ENCODE peak calls at places on chromosomes 11 and 22, in four cellular contexts. One of them, this sample, is unnamed.

GRCh38 chr11:10770626-10771254 is 19.7 kb downstream of the CTR9 start:
- DNase-seq in cardiac muscle cell: peak
- DNase-seq in fibroblast of mammary gland: peak
- DNase-seq in tibial artery: no peak
- DNase-seq in this sample: peak

GRCh38 chr22:22748297-22748743 is 103.9 kb downstream of the GGTLC2 start:
- DNase-seq in cardiac muscle cell: no peak
- DNase-seq in fibroblast of mammary gland: peak
- DNase-seq in tibial artery: no peak
- DNase-seq in this sample: peak

GRCh38 chr22:21573293-21573734 is 5.8 kb downstream of the UBE2L3 start:
- DNase-seq in cardiac muscle cell: no peak
- DNase-seq in fibroblast of mammary gland: no peak
- DNase-seq in tibial artery: no peak
- DNase-seq in this sample: no peak

GRCh38 chr22:40525250-40525884 is 111.2 kb downstream of the MRTFA start:
- DNase-seq in cardiac muscle cell: peak
- DNase-seq in fibroblast of mammary gland: peak
- DNase-seq in tibial artery: no peak
- DNase-seq in this sample: peak

GRCh38 chr11:134152692-134153091 is 71.1 kb downstream of the NCAPD3 start:
- DNase-seq in cardiac muscle cell: no peak
- DNase-seq in fibroblast of mammary gland: no peak
- DNase-seq in tibial artery: no peak
- DNase-seq in this sample: no peak

GRCh38 chr11:115741376-115741775 is 237.2 kb upstream of the CADM1 start:
- DNase-seq in cardiac muscle cell: no peak
- DNase-seq in fibroblast of mammary gland: no peak
- DNase-seq in tibial artery: no peak
- DNase-seq in this sample: no peak

GRCh38 chr11:10450451-10451398 is 4.3 kb upstream of the AMPD3 start:
- DNase-seq in cardiac muscle cell: peak
- DNase-seq in fibroblast of mammary gland: no peak
- DNase-seq in tibial artery: no peak
- DNase-seq in this sample: no peak

GRCh38 chr11:129455101-129455500 is 79.5 kb downstream of the BARX2 start:
- DNase-seq in cardiac muscle cell: no peak
- DNase-seq in fibroblast of mammary gland: no peak
- DNase-seq in tibial artery: no peak
- DNase-seq in this sample: no peak

GRCh38 chr22:49300241-49300640 is 527.4 kb downstream of the BRD1 start:
- DNase-seq in cardiac muscle cell: no peak
- DNase-seq in fibroblast of mammary gland: no peak
- DNase-seq in tibial artery: no peak
- DNase-seq in this sample: no peak

GRCh38 chr11:37857726-37858125 is 1259.7 kb upstream of the RAG2 start:
- DNase-seq in cardiac muscle cell: no peak
- DNase-seq in fibroblast of mammary gland: no peak
- DNase-seq in tibial artery: no peak
- DNase-seq in this sample: no peak

GRCh38 chr11:110909331-110909730 is 197.1 kb upstream of the ARHGAP20 start:
- DNase-seq in cardiac muscle cell: no peak
- DNase-seq in fibroblast of mammary gland: no peak
- DNase-seq in tibial artery: no peak
- DNase-seq in this sample: peak

GRCh38 chr11:117950999-117951961 is 22.1 kb upstream of the TMPRSS13 start:
- DNase-seq in cardiac muscle cell: no peak
- DNase-seq in fibroblast of mammary gland: no peak
- DNase-seq in tibial artery: no peak
- DNase-seq in this sample: no peak

GRCh38 chr22:29396126-29396525 is 7.8 kb upstream of the AP1B1 start:
- DNase-seq in cardiac muscle cell: no peak
- DNase-seq in fibroblast of mammary gland: no peak
- DNase-seq in tibial artery: no peak
- DNase-seq in this sample: no peak

GRCh38 chr11:130580372-130580771 is 131.9 kb downstream of the ADAMTS15 start:
- DNase-seq in cardiac muscle cell: no peak
- DNase-seq in fibroblast of mammary gland: peak
- DNase-seq in tibial artery: no peak
- DNase-seq in this sample: peak

GRCh38 chr11:111327908-111328624 is 29.7 kb downstream of the POU2AF3 start:
- DNase-seq in cardiac muscle cell: peak
- DNase-seq in fibroblast of mammary gland: no peak
- DNase-seq in tibial artery: peak
- DNase-seq in this sample: no peak

GRCh38 chr11:78800089-78800690 is 225.5 kb upstream of the NARS2 start:
- DNase-seq in cardiac muscle cell: no peak
- DNase-seq in fibroblast of mammary gland: peak
- DNase-seq in tibial artery: no peak
- DNase-seq in this sample: peak

GRCh38 chr11:65571940-65572339 is 398 bp upstream of the FAM89B start:
- DNase-seq in cardiac muscle cell: no peak
- DNase-seq in fibroblast of mammary gland: peak
- DNase-seq in tibial artery: no peak
- DNase-seq in this sample: peak
- H3K4me3 ChIP-seq in cardiac muscle cell: peak
- H3K4me3 ChIP-seq in fibroblast of mammary gland: peak
- H3K4me3 ChIP-seq in tibial artery: peak
- H3K4me3 ChIP-seq in this sample: peak

DNA sequence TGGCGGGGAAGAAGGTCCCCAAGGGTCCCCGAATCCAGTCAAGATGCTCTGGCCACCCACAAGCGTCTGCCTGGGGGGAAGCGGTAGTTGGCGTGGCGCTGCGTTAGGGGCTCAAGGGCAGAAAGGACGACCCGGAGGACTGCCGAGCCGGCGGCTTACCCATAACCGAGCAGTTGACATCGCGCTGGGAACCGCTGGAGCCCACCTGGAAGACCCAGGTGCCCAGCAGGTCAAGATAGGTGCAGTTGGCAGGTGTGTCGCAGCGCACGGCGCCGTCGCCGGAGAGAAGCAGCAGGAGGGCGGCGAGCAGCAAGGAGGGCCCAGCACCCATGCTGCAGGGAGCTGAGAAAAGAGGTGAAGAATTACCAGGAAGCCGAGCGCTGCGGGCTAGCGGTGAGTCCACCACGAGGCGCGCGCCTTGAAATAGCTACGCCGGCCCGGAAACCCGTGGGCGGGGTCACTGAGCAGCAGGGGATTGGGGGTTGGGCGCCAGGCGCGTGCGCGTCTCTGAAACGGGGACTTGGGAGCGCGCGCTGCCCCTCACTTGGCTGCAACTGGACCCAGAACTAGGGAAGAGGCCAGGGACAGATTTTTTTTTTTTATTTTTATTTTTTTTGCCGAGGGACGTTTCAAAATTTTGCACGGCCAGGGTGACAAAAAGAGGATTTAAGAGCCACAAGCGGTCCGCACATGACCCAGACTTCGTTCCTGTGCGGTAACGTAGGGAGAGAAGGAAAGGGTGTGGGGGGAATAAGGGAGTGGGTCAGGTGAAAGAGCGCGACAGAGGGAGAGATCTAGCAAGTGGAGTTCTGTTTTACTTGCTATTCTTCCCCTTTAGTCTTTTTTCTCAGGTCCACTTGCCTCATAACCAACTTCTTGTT is at the start of gene CTSC:
- DNase-seq in cardiac muscle cell: peak
- DNase-seq in fibroblast of mammary gland: peak
- DNase-seq in tibial artery: peak
- DNase-seq in this sample: peak
- TF ChIP-seq CTCF in cardiac muscle cell: no peak
- TF ChIP-seq CTCF in fibroblast of mammary gland: no peak
- TF ChIP-seq CTCF in tibial artery: peak
- TF ChIP-seq CTCF in this sample: no peak

GRCh38 chr22:17115927-17116326 is 5.2 kb downstream of the TMEM121B start:
- DNase-seq in cardiac muscle cell: no peak
- DNase-seq in fibroblast of mammary gland: no peak
- DNase-seq in tibial artery: no peak
- DNase-seq in this sample: no peak

GRCh38 chr22:17118342-17118741 is 2.8 kb downstream of the TMEM121B start:
- DNase-seq in cardiac muscle cell: no peak
- DNase-seq in fibroblast of mammary gland: no peak
- DNase-seq in tibial artery: no peak
- DNase-seq in this sample: no peak

GRCh38 chr22:17116931-17117330 is 4.2 kb downstream of the TMEM121B start:
- DNase-seq in cardiac muscle cell: no peak
- DNase-seq in fibroblast of mammary gland: no peak
- DNase-seq in tibial artery: no peak
- DNase-seq in this sample: no peak

GRCh38 chr22:17117890-17118289 is 3.3 kb downstream of the TMEM121B start:
- DNase-seq in cardiac muscle cell: no peak
- DNase-seq in fibroblast of mammary gland: no peak
- DNase-seq in tibial artery: no peak
- DNase-seq in this sample: no peak

DNA sequence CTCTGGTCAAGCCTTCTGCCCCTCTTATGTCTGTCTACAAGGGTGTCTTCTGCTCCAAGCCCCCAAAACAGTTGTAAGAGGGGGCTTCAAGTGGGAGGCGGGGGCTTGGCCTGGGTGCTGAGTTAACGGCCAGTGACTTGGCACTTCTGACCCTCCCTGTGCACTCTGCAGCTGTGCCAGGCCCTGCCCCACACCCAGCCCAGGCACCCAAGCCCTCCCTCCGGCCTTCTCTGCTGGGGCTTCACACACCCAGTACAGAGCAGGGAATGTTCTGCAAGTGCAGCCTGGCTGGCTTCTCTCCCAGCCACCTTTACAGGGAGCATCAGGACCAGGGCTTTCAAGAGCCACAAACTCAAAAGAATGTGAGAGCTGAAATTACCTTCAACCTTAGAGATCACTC is 3.8 kb downstream of the TMEM121B start:
- DNase-seq in cardiac muscle cell: no peak
- DNase-seq in fibroblast of mammary gland: no peak
- DNase-seq in tibial artery: no peak
- DNase-seq in this sample: no peak
- H3K4me3 ChIP-seq in cardiac muscle cell: no peak
- H3K4me3 ChIP-seq in fibroblast of mammary gland: no peak
- H3K4me3 ChIP-seq in tibial artery: no peak
- H3K4me3 ChIP-seq in this sample: no peak

GRCh38 chr11:121722431-121723256 is 269.9 kb upstream of the SORL1-AS1 start:
- DNase-seq in cardiac muscle cell: peak
- DNase-seq in fibroblast of mammary gland: peak
- DNase-seq in tibial artery: peak
- DNase-seq in this sample: peak
- TF ChIP-seq CTCF in cardiac muscle cell: peak
- TF ChIP-seq CTCF in fibroblast of mammary gland: peak
- TF ChIP-seq CTCF in tibial artery: peak
- TF ChIP-seq CTCF in this sample: peak

GRCh38 chr11:66561178-66561974 is 7.0 kb downstream of the CTSF start:
- DNase-seq in cardiac muscle cell: no peak
- DNase-seq in fibroblast of mammary gland: no peak
- DNase-seq in tibial artery: no peak
- DNase-seq in this sample: no peak

GRCh38 chr11:66559862-66560676 is 8.3 kb downstream of the CTSF start:
- DNase-seq in cardiac muscle cell: no peak
- DNase-seq in fibroblast of mammary gland: no peak
- DNase-seq in tibial artery: no peak
- DNase-seq in this sample: no peak

GRCh38 chr11:66561975-66562248 is 6.5 kb downstream of the CTSF start:
- DNase-seq in cardiac muscle cell: no peak
- DNase-seq in fibroblast of mammary gland: no peak
- DNase-seq in tibial artery: no peak
- DNase-seq in this sample: no peak

GRCh38 chr11:66557733-66558326 is 10.6 kb downstream of the CTSF start:
- DNase-seq in cardiac muscle cell: no peak
- DNase-seq in fibroblast of mammary gland: no peak
- DNase-seq in tibial artery: no peak
- DNase-seq in this sample: no peak

GRCh38 chr11:66559141-66559861 is 9.1 kb downstream of the CTSF start:
- DNase-seq in cardiac muscle cell: no peak
- DNase-seq in fibroblast of mammary gland: peak
- DNase-seq in tibial artery: no peak
- DNase-seq in this sample: peak
- H3K4me3 ChIP-seq in cardiac muscle cell: no peak
- H3K4me3 ChIP-seq in fibroblast of mammary gland: no peak
- H3K4me3 ChIP-seq in tibial artery: peak
- H3K4me3 ChIP-seq in this sample: no peak

GRCh38 chr11:112693781-112694180 is 267.4 kb upstream of the NCAM1 start:
- DNase-seq in cardiac muscle cell: no peak
- DNase-seq in fibroblast of mammary gland: no peak
- DNase-seq in tibial artery: no peak
- DNase-seq in this sample: no peak

GRCh38 chr11:112697371-112697770 is 263.8 kb upstream of the NCAM1 start:
- DNase-seq in cardiac muscle cell: peak
- DNase-seq in fibroblast of mammary gland: no peak
- DNase-seq in tibial artery: no peak
- DNase-seq in this sample: no peak

GRCh38 chr11:112694244-112694643 is 267.0 kb upstream of the NCAM1 start:
- DNase-seq in cardiac muscle cell: no peak
- DNase-seq in fibroblast of mammary gland: no peak
- DNase-seq in tibial artery: no peak
- DNase-seq in this sample: no peak

GRCh38 chr11:112697779-112698178 is 263.4 kb upstream of the NCAM1 start:
- DNase-seq in cardiac muscle cell: no peak
- DNase-seq in fibroblast of mammary gland: no peak
- DNase-seq in tibial artery: no peak
- DNase-seq in this sample: no peak

DNA sequence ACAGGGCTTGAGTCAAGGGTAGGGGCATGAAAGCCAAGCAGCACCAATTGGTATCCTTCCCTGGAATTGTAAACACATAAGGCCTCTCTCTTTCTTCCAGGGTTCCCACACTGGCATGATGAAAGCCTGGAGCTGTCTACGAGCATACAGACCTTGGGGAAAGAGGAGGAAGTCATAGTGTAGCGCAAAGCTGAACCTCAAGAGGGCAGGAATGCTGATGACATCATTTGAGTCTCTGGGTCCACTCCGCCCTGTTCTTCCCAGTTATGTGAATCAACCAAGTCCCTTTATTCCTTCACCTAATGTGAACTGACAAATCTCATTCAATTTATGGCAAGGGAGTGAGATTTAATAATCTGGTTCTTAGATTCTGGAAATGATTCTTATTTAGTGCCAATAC is 266.4 kb upstream of the NCAM1 start:
- DNase-seq in cardiac muscle cell: no peak
- DNase-seq in fibroblast of mammary gland: peak
- DNase-seq in tibial artery: no peak
- DNase-seq in this sample: peak
- TF ChIP-seq CTCF in cardiac muscle cell: no peak
- TF ChIP-seq CTCF in fibroblast of mammary gland: no peak
- TF ChIP-seq CTCF in tibial artery: no peak
- TF ChIP-seq CTCF in this sample: no peak

GRCh38 chr11:58582437-58582836 is 3.6 kb downstream of the ZFP91 start:
- DNase-seq in cardiac muscle cell: no peak
- DNase-seq in fibroblast of mammary gland: no peak
- DNase-seq in tibial artery: no peak
- DNase-seq in this sample: no peak
- H3K4me3 ChIP-seq in cardiac muscle cell: no peak
- H3K4me3 ChIP-seq in fibroblast of mammary gland: no peak
- H3K4me3 ChIP-seq in tibial artery: no peak
- H3K4me3 ChIP-seq in this sample: no peak

DNA sequence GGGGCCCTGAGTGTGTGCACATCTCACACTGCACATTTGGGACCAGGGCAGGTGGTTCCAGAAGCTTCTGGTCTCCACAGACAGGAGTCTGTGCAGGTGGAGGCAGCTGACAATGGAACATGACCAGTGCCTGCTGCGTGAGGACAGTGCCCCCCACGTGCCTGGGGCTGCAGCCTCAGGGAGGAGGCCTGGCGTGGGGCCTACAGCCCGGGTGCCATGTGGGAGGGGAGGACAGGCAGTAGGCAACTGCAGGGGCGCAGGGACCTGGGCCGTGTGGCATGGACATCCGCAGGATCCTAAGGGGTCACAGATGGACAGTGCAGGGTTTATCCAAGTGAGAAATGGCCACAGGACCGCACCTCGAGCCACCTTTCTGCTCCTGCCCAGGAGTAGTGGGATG is 28.8 kb downstream of the TSPAN4 start:
- DNase-seq in cardiac muscle cell: no peak
- DNase-seq in fibroblast of mammary gland: no peak
- DNase-seq in tibial artery: no peak
- DNase-seq in this sample: no peak
- TF ChIP-seq CTCF in cardiac muscle cell: no peak
- TF ChIP-seq CTCF in fibroblast of mammary gland: no peak
- TF ChIP-seq CTCF in tibial artery: no peak
- TF ChIP-seq CTCF in this sample: no peak